ENCODE peak calls at places on chromosomes 1 and 21, in eight cellular contexts. D, S, T, X, F, I, J and N are unnamed samples.

GRCh38 chr1:27342391-27342777 is 562 bp downstream of the SYTL1 start:
- DNase-seq in D (no peak), S (no peak), T (no peak), X (peak; percentile 48), F (no peak), I (no peak), J (no peak), N (no peak)

GRCh38 chr1:206000641-206001339 is 2.4 kb downstream of the RAB7B start:
- DNase-seq in D (no peak), S (no peak), T (no peak), X (no peak), F (no peak), I (peak; percentile 56), J (peak; percentile 46), N (no peak)

GRCh38 chr1:184483101-184483813 is 96.4 kb downstream of the C1orf21 start:
- DNase-seq in D (no peak), S (no peak), T (no peak), X (no peak), F (no peak), I (no peak), J (peak; percentile 38), N (no peak)

GRCh38 chr21:37128069-37128468 is 55.0 kb downstream of the TTC3 start:
- DNase-seq in D (no peak), S (no peak), T (no peak), X (no peak), F (no peak), I (no peak), J (no peak), N (no peak)

GRCh38 chr1:236982380-236982779 is 21.9 kb downstream of the MT1HL1 start:
- DNase-seq in D (no peak), S (no peak), T (no peak), X (peak; percentile 80), F (no peak), I (no peak), J (no peak), N (no peak)

GRCh38 chr1:164787834-164788231 is 228.8 kb downstream of the PBX1 start:
- DNase-seq in D (no peak), S (no peak), T (no peak), X (no peak), F (no peak), I (no peak), J (no peak), N (peak; percentile 69)

GRCh38 chr1:156244126-156244525 is 2.1 kb downstream of the BGLAP start:
- DNase-seq in D (no peak), S (no peak), T (no peak), X (no peak), F (no peak), I (no peak), J (no peak), N (no peak)

GRCh38 chr1:248905662-248905948 is 430 bp upstream of the PGBD2 start:
- DNase-seq in D (no peak), S (no peak), T (no peak), X (no peak), F (no peak), I (no peak), J (no peak), N (no peak)

GRCh38 chr1:157163273-157164127 is 25.3 kb upstream of the ETV3 start:
- DNase-seq in D (peak; percentile 46), S (peak; percentile 73), T (no peak), X (peak; percentile 74), F (no peak), I (peak; percentile 82), J (peak; percentile 62), N (peak; percentile 22)

GRCh38 chr21:42613756-42614155 is 39.7 kb upstream of the PDE9A start:
- DNase-seq in D (no peak), S (no peak), T (no peak), X (no peak), F (no peak), I (peak; percentile 30), J (no peak), N (no peak)

GRCh38 chr1:10692401-10693021 is 103.9 kb downstream of the CASZ1 start:
- DNase-seq in D (peak; percentile 33), S (no peak), T (no peak), X (no peak), F (no peak), I (no peak), J (no peak), N (no peak)

GRCh38 chr21:34936299-34936698 is 112.8 kb downstream of the RUNX1 start:
- DNase-seq in D (no peak), S (no peak), T (no peak), X (no peak), F (no peak), I (no peak), J (no peak), N (no peak)

GRCh38 chr1:234893725-234894630 is 234.7 kb downstream of the TOMM20 start:
- DNase-seq in D (no peak), S (no peak), T (no peak), X (no peak), F (no peak), I (no peak), J (peak; percentile 87), N (peak; percentile 32)

GRCh38 chr1:179231923-179232322 is 2.4 kb upstream of the ABL2 start:
- DNase-seq in D (no peak), S (no peak), T (no peak), X (no peak), F (no peak), I (no peak), J (peak; percentile 48), N (no peak)